ENCODE peak calls at places on chromosome 21, in five cellular contexts. Y is K562, D is endothelial cell of umbilical vein, O is A549, M is H1. W is an unnamed sample.

GRCh38 chr21:32064511-32064910 is 191.7 kb downstream of the HUNK start:
- DNase-seq in Y (no peak), D (no peak), O (no peak), M (no peak), W (peak; percentile 88)

GRCh38 chr21:37363936-37364335 is 2.6 kb upstream of the DYRK1A start:
- DNase-seq in Y (no peak), D (no peak), O (no peak), M (no peak), W (no peak)

GRCh38 chr21:38308010-38308784 is 51.4 kb downstream of the KCNJ15 start:
- DNase-seq in Y (no peak), D (peak; percentile 12), O (no peak), M (no peak), W (no peak)

GRCh38 chr21:17925000-17925610 is 105.9 kb upstream of the C21orf91 start:
- DNase-seq in Y (peak; percentile 76), D (peak; percentile 42), O (peak; percentile 30), M (peak; percentile 66), W (peak; percentile 61)

GRCh38 chr21:26883768-26884167 is 38.6 kb upstream of the ADAMTS1 start:
- DNase-seq in Y (no peak), D (no peak), O (no peak), M (no peak), W (no peak)

GRCh38 chr21:25863031-25863430 is 128.3 kb downstream of the GABPA start:
- DNase-seq in Y (no peak), D (no peak), O (no peak), M (no peak), W (no peak)

GRCh38 chr21:32733356-32733755 is 5.5 kb upstream of the SYNJ1 start:
- DNase-seq in Y (no peak), D (no peak), O (no peak), M (no peak), W (no peak)

GRCh38 chr21:28154121-28154520 is 838.6 kb downstream of the LTN1 start:
- DNase-seq in Y (no peak), D (no peak), O (no peak), M (no peak), W (no peak)

GRCh38 chr21:38424333-38424732 is 73.9 kb downstream of the ERG start:
- DNase-seq in Y (no peak), D (no peak), O (no peak), M (no peak), W (no peak)

GRCh38 chr21:37198989-37199924 is 67.9 kb downstream of the VPS26C start:
- DNase-seq in Y (no peak), D (peak; percentile 53), O (no peak), M (no peak), W (no peak)

GRCh38 chr21:38171723-38172344 is 85.0 kb upstream of the KCNJ15 start:
- DNase-seq in Y (no peak), D (peak; percentile 87), O (peak; percentile 41), M (peak; percentile 66), W (peak; percentile 5)

GRCh38 chr21:39316062-39316461 is 2.6 kb upstream of the BRWD1 start:
- DNase-seq in Y (no peak), D (no peak), O (no peak), M (no peak), W (no peak)

GRCh38 chr21:39079617-39080016 is 103.6 kb downstream of the PSMG1 start:
- DNase-seq in Y (no peak), D (no peak), O (no peak), M (no peak), W (peak; percentile 96)

GRCh38 chr21:17802568-17802967 is 16.6 kb downstream of the C21orf91 start:
- DNase-seq in Y (no peak), D (no peak), O (no peak), M (no peak), W (no peak)

GRCh38 chr21:36104306-36105300 is 30.3 kb upstream of the CBR3 start:
- DNase-seq in Y (peak; percentile 40), D (peak; percentile 36), O (no peak), M (peak; percentile 92), W (no peak)

GRCh38 chr21:16137106-16137505 is 407.3 kb downstream of the USP25 start:
- DNase-seq in Y (no peak), D (no peak), O (no peak), M (no peak), W (no peak)

GRCh38 chr21:32813265-32813903 is 41.8 kb upstream of the PAXBP1 start:
- DNase-seq in Y (no peak), D (peak; percentile 40), O (no peak), M (no peak), W (no peak)

GRCh38 chr21:15788847-15789548 is 59.2 kb downstream of the USP25 start:
- DNase-seq in Y (no peak), D (peak; percentile 64), O (no peak), M (no peak), W (no peak)

GRCh38 chr21:32322676-32323075 is 24.0 kb downstream of the MRAP start:
- DNase-seq in Y (no peak), D (no peak), O (no peak), M (no peak), W (no peak)

GRCh38 chr21:23162213-23162946 is 2164.2 kb downstream of the NCAM2 start:
- DNase-seq in Y (no peak), D (peak; percentile 94), O (no peak), M (no peak), W (no peak)

GRCh38 chr21:39720126-39720778 is 24.7 kb upstream of the IGSF5 start:
- DNase-seq in Y (no peak), D (no peak), O (peak; percentile 12), M (no peak), W (no peak)

GRCh38 chr21:26365849-26366248 is 195.3 kb upstream of the APP start:
- DNase-seq in Y (no peak), D (no peak), O (no peak), M (no peak), W (no peak)

GRCh38 chr21:30030416-30030815 is 90.6 kb upstream of the GRIK1 start:
- DNase-seq in Y (no peak), D (no peak), O (no peak), M (no peak), W (no peak)
- TF ChIP-seq POLR2A in Y (no peak), D (no peak), O (no peak), M (no peak), W (no peak)

DNA sequence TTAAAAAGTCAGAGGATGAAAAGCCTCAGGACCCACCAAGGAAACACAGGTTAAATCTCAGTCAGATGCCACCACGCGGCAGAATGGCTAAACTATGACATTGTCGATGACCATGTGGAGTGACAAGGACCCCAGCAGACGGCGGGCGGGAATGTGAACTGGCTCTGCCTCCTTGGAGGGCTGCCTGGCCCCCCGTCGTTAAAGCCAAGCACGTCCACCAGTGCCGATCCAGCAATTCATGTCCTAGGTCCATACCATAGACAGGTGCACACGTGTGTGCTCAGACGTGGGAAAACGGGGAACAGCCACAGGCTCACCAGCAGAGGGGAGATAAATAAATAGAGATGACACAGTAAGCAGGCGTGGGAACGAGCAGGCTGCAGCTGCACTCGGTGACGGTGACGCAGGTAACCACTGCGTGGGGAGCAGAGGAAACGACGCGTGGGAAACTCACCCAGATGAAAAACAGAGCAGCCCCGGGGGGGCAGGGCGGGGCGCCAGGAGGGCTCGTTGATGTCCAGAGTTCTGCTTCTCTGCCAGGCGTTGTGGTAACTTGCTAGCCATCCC is 28.3 kb upstream of the PCBP3 start:
- DNase-seq in Y (peak; percentile 41), D (no peak), O (peak; percentile 25), M (no peak), W (peak; percentile 22)
- TF ChIP-seq CTCF in Y (peak; percentile 32), D (no peak), O (no peak), M (no peak), W (no peak)

GRCh38 chr21:34072145-34073031 is 990 bp upstream of the MRPS6 start:
- DNase-seq in Y (no peak), D (no peak), O (no peak), M (no peak), W (no peak)

GRCh38 chr21:34073032-34073748 is at the start of the genes MRPS6 and SLC5A3:
- DNase-seq in Y (peak; percentile 96), D (peak; percentile 81), O (peak; percentile 78), M (peak; percentile 91), W (peak; percentile 88)

GRCh38 chr21:34075099-34075425 is 1.7 kb downstream of the MRPS6 start:
- DNase-seq in Y (no peak), D (no peak), O (no peak), M (no peak), W (no peak)

GRCh38 chr21:34074283-34075098 is 1.1 kb downstream of the MRPS6 start:
- DNase-seq in Y (no peak), D (peak; percentile 24), O (no peak), M (peak; percentile 58), W (no peak)

DNA sequence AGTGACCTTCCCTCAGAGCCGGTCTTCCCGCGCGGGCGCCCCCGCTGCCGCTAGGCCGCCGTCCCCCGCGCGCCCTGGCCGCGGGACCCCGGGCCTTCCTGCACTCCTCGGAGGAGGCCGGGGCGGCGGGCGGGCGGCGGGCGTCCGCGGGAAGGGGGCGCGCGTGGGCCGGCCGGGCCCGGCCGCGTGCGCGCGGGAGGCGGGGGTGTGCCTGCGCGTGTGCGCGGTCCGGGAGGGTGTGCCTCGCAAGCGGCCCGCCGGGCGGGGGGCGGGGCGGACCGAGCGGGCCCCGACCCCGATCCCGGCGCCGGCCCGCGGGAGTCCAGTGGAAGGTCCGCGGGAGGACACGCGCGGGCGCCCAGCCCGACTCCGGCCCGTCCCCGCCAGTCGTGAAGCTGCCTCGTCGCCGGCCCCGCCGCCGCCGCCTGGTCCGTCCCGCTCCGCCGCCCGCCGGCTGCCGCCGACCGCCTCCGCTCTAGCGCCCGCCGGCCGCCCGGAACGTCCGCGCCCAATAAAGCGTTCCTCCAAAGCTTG is 438 bp downstream of the MRPS6 start:
- DNase-seq in Y (peak; percentile 89), D (peak; percentile 10), O (no peak), M (peak; percentile 54), W (peak; percentile 49)
- TF ChIP-seq MAX in Y (no peak), D (no peak), O (no peak), M (no peak), W (no peak)

GRCh38 chr21:45326834-45327457 is 39.3 kb upstream of the POFUT2 start:
- DNase-seq in Y (no peak), D (no peak), O (no peak), M (no peak), W (no peak)

GRCh38 chr21:45329261-45330074 is 41.8 kb upstream of the POFUT2 start:
- DNase-seq in Y (no peak), D (no peak), O (peak; percentile 85), M (no peak), W (no peak)

GRCh38 chr21:45326169-45326833 is 38.6 kb upstream of the POFUT2 start:
- DNase-seq in Y (no peak), D (no peak), O (no peak), M (no peak), W (no peak)

GRCh38 chr21:45328198-45329087 is 40.7 kb upstream of the POFUT2 start:
- DNase-seq in Y (no peak), D (no peak), O (no peak), M (no peak), W (no peak)

DNA sequence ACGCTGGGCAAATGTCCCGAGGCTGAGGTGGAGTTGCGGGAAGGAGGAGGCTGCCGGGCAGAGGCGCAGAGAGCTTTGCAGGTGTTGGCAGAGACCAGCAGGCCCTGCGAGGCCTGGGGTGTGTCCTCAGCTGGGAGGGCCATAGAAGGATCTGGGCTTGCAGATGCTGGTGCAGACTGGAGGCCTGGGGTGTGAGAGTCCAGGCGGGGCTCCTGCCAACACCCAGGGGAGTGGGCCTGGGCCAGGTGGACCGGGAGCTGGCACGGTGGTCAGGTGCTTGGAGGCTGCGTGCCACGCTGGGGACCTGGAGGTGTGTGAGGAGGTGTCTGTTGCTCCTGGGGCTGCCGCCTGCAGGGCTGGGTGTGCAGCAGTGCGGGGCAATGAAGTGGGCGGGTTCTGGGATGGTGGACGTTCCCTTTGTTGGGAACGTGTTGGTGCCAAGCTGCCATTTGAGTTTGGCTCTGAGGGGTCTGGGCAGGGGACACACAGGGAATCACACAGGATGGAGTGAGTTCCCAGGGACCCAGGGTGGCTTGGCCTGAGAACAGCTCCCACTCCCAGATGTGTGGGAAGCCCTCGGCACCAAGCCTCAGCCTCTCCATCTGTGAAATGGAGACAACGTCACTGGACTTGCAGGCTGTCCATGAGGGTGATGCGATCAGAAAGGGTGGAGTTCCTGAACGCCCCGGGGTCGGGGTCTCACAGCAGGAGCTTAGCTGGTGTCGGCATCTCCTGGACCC is 39.9 kb upstream of the POFUT2 start:
- DNase-seq in Y (no peak), D (no peak), O (no peak), M (no peak), W (no peak)
- TF ChIP-seq POLR2A in Y (no peak), D (no peak), O (no peak), M (no peak), W (no peak)